ENCODE peak calls at places on chromosomes 3 and 15, in four cellular contexts. D is testis, L is ovary, I is PC-3. Y is an unnamed sample.

GRCh38 chr3:146589899-146590508 is 15.1 kb downstream of the PLSCR5 start:
- DNase-seq in D (peak; percentile 69), I (peak; percentile 73), L (no peak), Y (peak; percentile 46)

GRCh38 chr3:178439504-178439903 is 96.7 kb upstream of the KCNMB2 start:
- DNase-seq in D (no peak), L (no peak), I (peak; percentile 54), Y (peak; percentile 26)

GRCh38 chr3:9687514-9687913 is 16.1 kb upstream of the CPNE9 start:
- DNase-seq in I (no peak), L (no peak), D (peak; percentile 79), Y (no peak)

GRCh38 chr3:143295201-143296080 is 175.9 kb downstream of the CHST2 start:
- DNase-seq in L (no peak), I (no peak), D (no peak), Y (no peak)

GRCh38 chr3:196643201-196643749 is 3.8 kb downstream of the NRROS start:
- DNase-seq in L (no peak), I (no peak), D (peak; percentile 37), Y (no peak)

GRCh38 chr3:117875887-117876286 is 1158.8 kb downstream of the IGSF11 start:
- DNase-seq in I (no peak), D (no peak), L (no peak), Y (no peak)

GRCh38 chr3:107870989-107871638 is 219.7 kb downstream of the CD47 start:
- DNase-seq in L (no peak), I (peak; percentile 73), D (no peak), Y (no peak)

GRCh38 chr3:121736112-121736511 is 13.4 kb downstream of the GOLGB1 start:
- DNase-seq in I (no peak), D (no peak), L (no peak), Y (no peak)

GRCh38 chr3:44772099-44772442 is 10.5 kb downstream of the KIF15 start:
- DNase-seq in L (no peak), D (no peak), I (no peak), Y (no peak)

GRCh38 chr3:44771424-44772098 is 10.0 kb downstream of the KIF15 start:
- DNase-seq in I (no peak), L (no peak), D (no peak), Y (no peak)
- H3K27ac ChIP-seq in I (no peak overlapping the region), L (no peak overlapping the region), D (no peak overlapping the region), Y (no peak overlapping the region)

GRCh38 chr15:101240364-101240763 is 11.5 kb downstream of the CHSY1 start:
- DNase-seq in L (no peak), I (no peak), D (no peak), Y (no peak)

GRCh38 chr15:101242999-101243336 is 8.9 kb downstream of the CHSY1 start:
- DNase-seq in L (no peak), D (no peak), I (no peak), Y (no peak)

GRCh38 chr15:101244039-101244781 is 7.6 kb downstream of the CHSY1 start:
- DNase-seq in D (no peak), L (no peak), I (no peak), Y (no peak)

GRCh38 chr15:101243420-101243819 is 8.4 kb downstream of the CHSY1 start:
- DNase-seq in D (no peak), L (no peak), I (no peak), Y (no peak)

GRCh38 chr15:101242160-101242998 is 9.5 kb downstream of the CHSY1 start:
- DNase-seq in I (no peak), D (no peak), L (no peak), Y (peak; percentile 73)
- TF ChIP-seq CTCF in I (no peak), D (no peak), L (no peak), Y (no peak)

GRCh38 chr15:84982301-84982920 is 755 bp downstream of the PDE8A start:
- DNase-seq in I (peak; percentile 33), L (peak; percentile 56), D (peak; percentile 52), Y (no peak)

GRCh38 chr15:84981054-84981710 is 474 bp upstream of the PDE8A start:
- DNase-seq in L (peak; percentile 97), D (peak; percentile 94), I (peak; percentile 97), Y (peak; percentile 99)

GRCh38 chr15:84981711-84982300 is at the start of gene PDE8A:
- DNase-seq in I (peak; percentile 40), L (no peak), D (peak; percentile 34), Y (peak; percentile 34)

GRCh38 chr15:84980196-84981053 is 1.2 kb upstream of the PDE8A start:
- DNase-seq in I (peak; percentile 74), L (peak; percentile 90), D (peak; percentile 91), Y (peak; percentile 84)

GRCh38 chr15:84979651-84980050 is 2.0 kb upstream of the PDE8A start:
- DNase-seq in I (no peak), L (peak; percentile 68), D (peak; percentile 65), Y (no peak)
- H3K27ac ChIP-seq in I (peak overlapping the region; percentile 87), L (peak overlapping the region; percentile 90), D (peak overlapping the region; percentile 17), Y (peak overlapping the region; percentile 88)

GRCh38 chr3:152696962-152697361 is 138.0 kb upstream of the P2RY1 start:
- DNase-seq in L (no peak), D (no peak), I (no peak), Y (no peak)

DNA sequence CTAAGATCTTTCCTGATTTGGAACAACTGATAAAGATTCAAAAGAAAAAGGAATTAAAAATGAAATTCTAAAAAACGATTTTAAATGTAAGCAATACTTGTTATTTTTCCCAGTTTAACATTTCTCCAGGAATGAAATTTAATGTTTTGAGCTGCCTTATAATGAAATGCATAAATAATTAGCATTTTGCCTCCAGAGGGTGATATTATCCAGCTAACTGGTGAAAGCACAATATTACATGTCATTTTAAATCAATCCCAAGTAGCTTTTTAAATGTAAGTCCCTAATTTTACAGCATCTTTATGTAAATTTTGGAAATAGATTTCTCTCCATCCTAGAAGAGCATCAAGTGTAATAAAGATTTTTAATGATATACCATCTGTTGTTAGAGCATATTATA is 139.1 kb upstream of the P2RY1 start:
- DNase-seq in I (no peak), D (no peak), L (no peak), Y (no peak)
- TF ChIP-seq CTCF in I (no peak), D (no peak), L (no peak), Y (no peak)

GRCh38 chr15:44102675-44103254 is 92.3 kb downstream of the FRMD5 start:
- DNase-seq in D (peak; percentile 80), I (peak; percentile 99), L (no peak), Y (peak; percentile 51)
- H3K27ac ChIP-seq in D (no peak overlapping the region), I (peak overlapping the region; percentile 96), L (no peak overlapping the region), Y (no peak overlapping the region)